ENCODE peak calls at places on chromosomes 2 and 18, in five cellular contexts. T, H, I, D and L are unnamed samples.

GRCh38 chr2:41922177-41922576 is 125.6 kb upstream of the PKDCC start:
- DNase-seq in T (no peak), H (no peak), I (no peak), D (peak; percentile 50), L (no peak)

GRCh38 chr2:206260427-206261012 is 13.9 kb upstream of the ZDBF2 start:
- DNase-seq in T (no peak), H (no peak), I (no peak), D (no peak), L (no peak)

GRCh38 chr18:27632706-27633105 is 447.6 kb upstream of the CHST9 start:
- DNase-seq in T (no peak), H (no peak), I (no peak), D (no peak), L (no peak)

GRCh38 chr2:181461056-181461630 is 4.0 kb downstream of the ITGA4 start:
- DNase-seq in T (no peak), H (no peak), I (no peak), D (no peak), L (no peak)

GRCh38 chr2:215484570-215484969 is 48.7 kb upstream of the FN1 start:
- DNase-seq in T (no peak), H (no peak), I (no peak), D (no peak), L (no peak)

GRCh38 chr18:65352183-65352582 is 398.6 kb upstream of the CDH7 start:
- DNase-seq in T (no peak), H (no peak), I (no peak), D (peak; percentile 59), L (no peak)

GRCh38 chr2:24015562-24016375 is 5.9 kb downstream of the MFSD2B start:
- DNase-seq in T (no peak), H (no peak), I (no peak), D (no peak), L (no peak)

GRCh38 chr2:111975053-111975552 is 76.7 kb downstream of the MERTK start:
- DNase-seq in T (no peak), H (no peak), I (no peak), D (peak; percentile 16), L (no peak)

GRCh38 chr2:102520801-102521200 is 47.8 kb downstream of the SLC9A4 start:
- DNase-seq in T (no peak), H (no peak), I (no peak), D (no peak), L (no peak)

GRCh38 chr18:23689616-23690504 is 607 bp downstream of the LAMA3 start:
- DNase-seq in T (no peak), H (no peak), I (peak; percentile 2), D (no peak), L (peak; percentile 44)

GRCh38 chr2:134926231-134926931 is 7.8 kb downstream of the CCNT2 start:
- DNase-seq in T (no peak), H (no peak), I (no peak), D (no peak), L (no peak)

GRCh38 chr2:97659256-97660043 is 4.4 kb downstream of the ACTR1B start:
- DNase-seq in T (no peak), H (no peak), I (no peak), D (no peak), L (no peak)

GRCh38 chr2:3260959-3261358 is 116.7 kb downstream of the EIPR1 start:
- DNase-seq in T (no peak), H (no peak), I (no peak), D (no peak), L (no peak)

GRCh38 chr18:6920099-6920955 is 190.8 kb downstream of the ARHGAP28 start:
- DNase-seq in T (no peak), H (no peak), I (no peak), D (peak; percentile 43), L (no peak)

GRCh38 chr2:150097891-150098595 is 389.4 kb downstream of the RND3 start:
- DNase-seq in T (no peak), H (no peak), I (no peak), D (no peak), L (no peak)

GRCh38 chr2:221397179-221397578 is 174.9 kb downstream of the EPHA4 start:
- DNase-seq in T (no peak), H (no peak), I (no peak), D (no peak), L (no peak)

GRCh38 chr2:10305254-10305635 is 2.5 kb downstream of the HPCAL1 start:
- DNase-seq in T (no peak), H (peak; percentile 28), I (no peak), D (no peak), L (peak; percentile 53)

GRCh38 chr18:46152808-46153617 is 48.8 kb downstream of the HAUS1 start:
- DNase-seq in T (no peak), H (no peak), I (no peak), D (no peak), L (no peak)

GRCh38 chr2:155250800-155251199 is 552.3 kb downstream of the KCNJ3 start:
- DNase-seq in T (no peak), H (no peak), I (no peak), D (peak; percentile 56), L (no peak)

GRCh38 chr2:235026649-235027557 is 75.1 kb downstream of the SH3BP4 start:
- DNase-seq in T (peak; percentile 64), H (no peak), I (no peak), D (no peak), L (peak; percentile 93)

GRCh38 chr2:233059797-233060499 is at the start of gene INPP5D:
- DNase-seq in T (peak; percentile 70), H (peak; percentile 68), I (peak; percentile 60), D (peak; percentile 69), L (peak; percentile 57)

GRCh38 chr2:168796583-168797285 is 5.7 kb upstream of the NOSTRIN start:
- DNase-seq in T (no peak), H (no peak), I (no peak), D (no peak), L (no peak)

GRCh38 chr2:40098786-40099470 is 319.9 kb upstream of the THUMPD2 start:
- DNase-seq in T (no peak), H (no peak), I (no peak), D (no peak), L (no peak)

GRCh38 chr2:161972866-161973265 is 101.1 kb downstream of the DPP4 start:
- DNase-seq in T (no peak), H (no peak), I (no peak), D (no peak), L (no peak)

GRCh38 chr18:10030816-10031541 is 117.2 kb downstream of the VAPA start:
- DNase-seq in T (no peak), H (no peak), I (no peak), D (no peak), L (no peak)

GRCh38 chr2:238015705-238016104 is 45.1 kb upstream of the SCLY start:
- DNase-seq in T (no peak), H (no peak), I (no peak), D (no peak), L (no peak)

GRCh38 chr18:77114564-77115391 is 17.8 kb downstream of the MBP start:
- DNase-seq in T (peak; percentile 91), H (no peak), I (no peak), D (peak; percentile 78), L (peak; percentile 80)

GRCh38 chr2:233445152-233445830 is 91.0 kb downstream of the DGKD start:
- DNase-seq in T (peak; percentile 8), H (no peak), I (no peak), D (no peak), L (no peak)

GRCh38 chr18:3466051-3466450 is 16.1 kb downstream of the TGIF1 start:
- DNase-seq in T (no peak), H (no peak), I (no peak), D (no peak), L (no peak)

GRCh38 chr18:70271742-70272141 is 17.1 kb upstream of the SOCS6 start:
- DNase-seq in T (no peak), H (no peak), I (no peak), D (no peak), L (no peak)

GRCh38 chr18:51051105-51051712 is 21.2 kb downstream of the SMAD4 start:
- DNase-seq in T (no peak), H (no peak), I (no peak), D (peak; percentile 60), L (no peak)